ENCODE peak calls at places on chromosomes 6 and 20, in nine cellular contexts. Q is OCI-LY7, K is astrocyte of the spinal cord, O is left lung, C is heart right ventricle, V is BJ, D is HepG2, T is transverse colon, G is adrenal gland. H is an unnamed sample.
A peak's percentile ranks its signal among the peaks of the same experiment; 100 is the strongest.

GRCh38 chr20:47778398-47779354 is 6.6 kb downstream of the SULF2 start:
- DNase-seq in V (no peak), T (no peak), C (no peak), Q (no peak), K (no peak), O (no peak), G (no peak), D (no peak), H (no peak)

GRCh38 chr6:106128981-106129761 is 43.0 kb downstream of the PRDM1 start:
- DNase-seq in G (no peak), D (no peak), O (no peak), C (no peak), T (peak; percentile 47), K (peak; percentile 78), Q (peak; percentile 34), V (peak; percentile 95), H (no peak)

GRCh38 chr6:13764996-13765395 is 49.4 kb downstream of the MCUR1 start:
- DNase-seq in V (no peak), T (no peak), O (no peak), D (no peak), K (no peak), C (no peak), G (no peak), Q (no peak), H (peak; percentile 60)

GRCh38 chr20:2745936-2746635 is 53.5 kb downstream of the EBF4 start:
- DNase-seq in C (no peak), Q (no peak), G (peak; percentile 5), O (no peak), D (no peak), V (no peak), T (no peak), K (no peak), H (no peak)

GRCh38 chr6:131954775-131955107 is 3.6 kb upstream of the CCN2 start:
- DNase-seq in C (peak; percentile 41), Q (no peak), V (no peak), K (peak; percentile 99), O (no peak), G (no peak), D (peak; percentile 68), T (peak; percentile 77), H (no peak)

GRCh38 chr20:58627212-58628072 is 23.6 kb upstream of the STX16 start:
- DNase-seq in V (no peak), T (no peak), G (no peak), D (no peak), Q (no peak), O (no peak), K (no peak), C (no peak), H (peak; percentile 41)

GRCh38 chr20:58511364-58511763 is 3.8 kb downstream of the APCDD1L start:
- DNase-seq in C (no peak), D (no peak), Q (no peak), G (peak; percentile 43), V (no peak), O (no peak), K (peak; percentile 52), T (no peak), H (no peak)

GRCh38 chr6:139271056-139271455 is 20.7 kb downstream of the TXLNB start:
- DNase-seq in C (no peak), T (peak; percentile 32), V (no peak), Q (peak; percentile 80), K (peak; percentile 92), G (no peak), O (no peak), D (no peak), H (peak; percentile 60)

GRCh38 chr6:116115781-116116180 is 10.2 kb downstream of the COL10A1 start:
- DNase-seq in T (no peak), G (no peak), C (no peak), V (no peak), O (no peak), Q (no peak), K (peak; percentile 13), D (no peak), H (no peak)

GRCh38 chr6:100554228-100554627 is 89.5 kb upstream of the SIM1 start:
- DNase-seq in T (no peak), D (no peak), O (no peak), C (no peak), Q (no peak), K (no peak), G (no peak), V (no peak), H (no peak)

GRCh38 chr6:151451417-151451949 is 443 bp downstream of the RMND1 start:
- DNase-seq in G (no peak), O (no peak), T (no peak), V (no peak), Q (no peak), K (no peak), D (no peak), C (no peak), H (no peak)

GRCh38 chr6:2055914-2056313 is 189.5 kb downstream of the GMDS start:
- DNase-seq in Q (no peak), O (no peak), C (no peak), D (no peak), G (no peak), K (no peak), V (peak; percentile 35), T (no peak), H (no peak)

GRCh38 chr6:159969921-159970320 is 1.0 kb downstream of the IGF2R start:
- DNase-seq in K (peak; percentile 78), T (peak; percentile 70), Q (peak; percentile 21), D (peak; percentile 92), V (no peak), C (peak; percentile 74), O (no peak), G (peak; percentile 70), H (peak; percentile 73)

GRCh38 chr6:127225497-127225896 is 41.2 kb upstream of the RNF146 start:
- DNase-seq in D (no peak), O (no peak), G (no peak), C (no peak), K (no peak), V (no peak), T (no peak), Q (no peak), H (no peak)

GRCh38 chr6:1560281-1561058 is 49.2 kb upstream of the FOXC1 start:
- DNase-seq in C (no peak), G (no peak), V (no peak), K (no peak), Q (no peak), O (no peak), T (no peak), D (no peak), H (no peak)

DNA sequence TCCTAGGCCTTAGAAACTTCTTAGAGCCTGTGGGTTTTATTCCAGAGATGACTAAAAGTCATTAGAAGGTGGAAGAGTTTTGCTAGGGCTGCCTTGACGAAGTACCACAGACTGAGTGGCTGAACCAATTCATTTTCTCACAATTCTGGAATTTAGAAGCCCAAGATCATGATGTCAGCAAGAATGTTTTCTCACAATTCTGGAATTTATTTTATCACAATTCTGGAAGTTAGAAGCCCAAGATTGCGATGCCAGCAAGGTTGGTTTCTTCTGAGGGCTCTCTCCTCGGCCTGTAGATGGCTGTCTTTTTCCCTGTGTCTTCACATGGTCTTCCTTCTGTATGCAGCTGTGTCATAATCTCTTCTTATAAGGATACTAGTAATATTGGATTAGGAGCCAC is 672.9 kb upstream of the MARCKS start:
- DNase-seq in T (no peak), O (no peak), V (peak; percentile 92), C (no peak), Q (no peak), G (no peak), D (no peak), K (peak; percentile 90), H (no peak)
- TF ChIP-seq CTCF in T (no peak), O (no peak), V (peak; percentile 56), C (no peak), Q (no peak), G (no peak), D (no peak), K (peak; percentile 13), H (no peak)

GRCh38 chr20:62860391-62860923 is 1.2 kb downstream of the TCFL5 start:
- DNase-seq in C (no peak), T (no peak), G (no peak), O (peak; percentile 79), V (no peak), D (peak; percentile 39), Q (no peak), K (no peak), H (no peak)

GRCh38 chr20:62859721-62860120 is 1.9 kb downstream of the TCFL5 start:
- DNase-seq in V (no peak), Q (no peak), C (no peak), T (no peak), O (no peak), K (no peak), D (no peak), G (no peak), H (no peak)

GRCh38 chr20:62861732-62862336 is at the start of gene TCFL5:
- DNase-seq in T (peak; percentile 94), K (peak; percentile 77), G (peak; percentile 85), O (peak; percentile 98), V (no peak), C (peak; percentile 86), D (peak; percentile 88), Q (peak; percentile 84), H (peak; percentile 93)

GRCh38 chr20:62858059-62858458 is 3.6 kb downstream of the TCFL5 start:
- DNase-seq in D (no peak), Q (no peak), V (no peak), C (no peak), G (no peak), K (no peak), O (no peak), T (no peak), H (no peak)

GRCh38 chr20:62860924-62861691 is 514 bp downstream of the TCFL5 start:
- DNase-seq in O (peak; percentile 86), Q (peak; percentile 45), K (no peak), T (no peak), G (no peak), C (no peak), V (no peak), D (no peak), H (peak; percentile 46)
- H3K4me3 ChIP-seq in O (peak overlapping the region; percentile 42), Q (peak overlapping the region; percentile 64), K (peak overlapping the region; percentile 49), T (no peak overlapping the region), G (peak overlapping the region; percentile 65), C (peak overlapping the region; percentile 36), V (peak overlapping the region; percentile 59), D (peak overlapping the region; percentile 77), H (peak overlapping the region; percentile 52)

DNA sequence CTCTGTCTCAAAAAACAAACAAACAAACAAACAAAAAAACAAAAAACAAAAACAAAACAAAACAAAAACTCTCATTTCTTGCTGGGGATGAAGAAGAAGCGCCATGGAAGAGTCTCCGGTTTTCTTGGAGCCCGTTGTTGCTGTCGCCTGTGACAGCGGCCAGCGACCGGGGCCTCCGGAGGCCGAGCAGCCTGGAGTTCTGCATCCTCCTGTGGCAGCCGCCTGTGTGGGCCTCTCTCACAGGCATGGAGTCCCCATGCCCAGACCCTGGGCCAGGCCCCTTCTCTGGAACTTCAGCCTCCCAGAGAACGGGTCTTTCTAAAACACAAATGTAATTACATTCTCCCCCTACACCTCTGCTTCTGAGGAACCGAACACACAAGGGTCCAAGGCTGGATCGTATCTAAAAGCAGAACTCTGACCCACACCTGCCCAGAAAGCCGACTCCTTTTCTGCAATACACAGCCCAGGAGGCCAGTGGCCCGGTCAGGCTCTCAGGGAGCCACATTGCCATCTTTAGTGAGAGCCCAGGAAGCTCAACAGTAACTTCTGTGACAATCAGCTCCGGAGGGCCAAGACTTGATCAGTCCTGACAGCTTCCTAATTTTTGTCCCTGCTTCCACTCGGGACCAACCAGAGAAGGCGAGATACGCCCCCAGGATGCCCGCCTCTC is 18.5 kb downstream of the DACT2 start:
- DNase-seq in G (no peak), O (no peak), D (no peak), C (no peak), K (no peak), V (no peak), Q (no peak), T (no peak), H (no peak)
- TF ChIP-seq CTCF in G (no peak), O (no peak), D (no peak), C (no peak), K (no peak), V (no peak), Q (no peak), T (no peak), H (no peak)

GRCh38 chr6:41371992-41372525 is 36.7 kb downstream of the NCR2 start:
- DNase-seq in T (no peak), Q (no peak), K (peak; percentile 24), C (no peak), D (no peak), V (no peak), G (peak; percentile 24), O (peak; percentile 80), H (no peak)
- H3K4me3 ChIP-seq in T (no peak overlapping the region), Q (no peak overlapping the region), K (no peak overlapping the region), C (peak overlapping the region; percentile 17), D (peak overlapping the region; percentile 70), V (peak overlapping the region; percentile 3), G (no peak overlapping the region), O (peak overlapping the region; percentile 28), H (no peak overlapping the region)